ENCODE peak calls at places on chromosomes 4 and X, in nine cellular contexts. C, M, B, N, U, I, K, P and Y are unnamed samples.

GRCh38 chrX:53234484-53234883 is 9.5 kb upstream of the KDM5C start:
- DNase-seq in C (no peak), M (no peak), B (no peak), N (no peak), U (no peak), I (no peak), K (no peak), P (no peak), Y (no peak)

GRCh38 chrX:13824746-13825145 is 7.9 kb upstream of the GPM6B start:
- DNase-seq in C (no peak), M (no peak), B (no peak), N (no peak), U (no peak), I (no peak), K (no peak), P (no peak), Y (no peak)

GRCh38 chr4:89312066-89312465 is 4.5 kb upstream of the GPRIN3 start:
- DNase-seq in C (no peak), M (no peak), B (no peak), N (no peak), U (no peak), I (peak), K (no peak), P (no peak), Y (no peak)

GRCh38 chr4:72418458-72418857 is 150.6 kb downstream of the ADAMTS3 start:
- DNase-seq in C (peak), M (peak), B (no peak), N (peak), U (no peak), I (peak), K (peak), P (no peak), Y (no peak)

GRCh38 chr4:113499696-113500095 is 261.8 kb downstream of the CAMK2D start:
- DNase-seq in C (no peak), M (peak), B (no peak), N (peak), U (no peak), I (peak), K (no peak), P (no peak), Y (no peak)

GRCh38 chrX:153884136-153885076 is 1.6 kb downstream of the L1CAM start:
- DNase-seq in C (no peak), M (peak), B (no peak), N (no peak), U (peak), I (no peak), K (no peak), P (no peak), Y (no peak)

GRCh38 chr4:86893136-86893535 is 914 bp upstream of the C4orf36 start:
- DNase-seq in C (no peak), M (no peak), B (no peak), N (no peak), U (no peak), I (no peak), K (no peak), P (no peak), Y (peak)

GRCh38 chrX:38561126-38561868 is at the start of gene TSPAN7:
- DNase-seq in C (peak), M (peak), B (peak), N (peak), U (peak), I (peak), K (peak), P (peak), Y (peak)

GRCh38 chr4:71380721-71381120 is 41.9 kb downstream of the SLC4A4 start:
- DNase-seq in C (no peak), M (no peak), B (no peak), N (peak), U (no peak), I (peak), K (no peak), P (peak), Y (no peak)

GRCh38 chrX:154486396-154487207 is at the start of gene UBL4A:
- DNase-seq in C (peak), M (peak), B (peak), N (peak), U (peak), I (peak), K (peak), P (peak), Y (peak)

GRCh38 chrX:136168929-136169735 is 21.8 kb downstream of the FHL1 start:
- DNase-seq in C (peak), M (peak), B (peak), N (peak), U (no peak), I (peak), K (peak), P (peak), Y (peak)

GRCh38 chrX:10529344-10529743 is 91.0 kb downstream of the MID1 start:
- DNase-seq in C (no peak), M (peak), B (no peak), N (peak), U (no peak), I (peak), K (no peak), P (no peak), Y (no peak)

GRCh38 chrX:48939417-48940228 is 17.8 kb downstream of the OTUD5 start:
- DNase-seq in C (no peak), M (no peak), B (no peak), N (no peak), U (no peak), I (no peak), K (no peak), P (no peak), Y (no peak)

GRCh38 chr4:95572304-95572991 is 23.7 kb upstream of the UNC5C start:
- DNase-seq in C (no peak), M (peak), B (peak), N (no peak), U (peak), I (no peak), K (peak), P (peak), Y (peak)

GRCh38 chr4:17511041-17511949 is 595 bp downstream of the QDPR start:
- DNase-seq in C (peak), M (peak), B (peak), N (peak), U (peak), I (peak), K (peak), P (peak), Y (peak)

GRCh38 chr4:119314356-119314755 is 7.6 kb downstream of the FABP2 start:
- DNase-seq in C (no peak), M (peak), B (no peak), N (peak), U (no peak), I (peak), K (no peak), P (peak), Y (peak)

GRCh38 chr4:16031554-16032381 is 52.1 kb downstream of the PROM1 start:
- DNase-seq in C (no peak), M (no peak), B (no peak), N (no peak), U (no peak), I (no peak), K (no peak), P (peak), Y (no peak)
- H3K9ac ChIP-seq in C (no peak), M (no peak), B (no peak), N (no peak), U (no peak), I (no peak), K (no peak), P (no peak), Y (no peak)

GRCh38 chr4:1043658-1044468 is 32.4 kb downstream of the FGFRL1 start:
- DNase-seq in C (no peak), M (peak), B (peak), N (peak), U (peak), I (peak), K (peak), P (peak), Y (peak)

GRCh38 chr4:1043162-1043561 is 31.7 kb downstream of the FGFRL1 start:
- DNase-seq in C (no peak), M (no peak), B (no peak), N (no peak), U (no peak), I (no peak), K (no peak), P (no peak), Y (no peak)

GRCh38 chr4:1045595-1046201 is 34.3 kb downstream of the FGFRL1 start:
- DNase-seq in C (no peak), M (no peak), B (no peak), N (no peak), U (peak), I (no peak), K (no peak), P (no peak), Y (peak)

GRCh38 chr4:1044469-1045192 is 33.2 kb downstream of the FGFRL1 start:
- DNase-seq in C (no peak), M (no peak), B (no peak), N (no peak), U (peak), I (no peak), K (no peak), P (no peak), Y (peak)

GRCh38 chr4:1045193-1045594 is 33.8 kb downstream of the FGFRL1 start:
- DNase-seq in C (no peak), M (no peak), B (no peak), N (no peak), U (peak), I (no peak), K (no peak), P (no peak), Y (peak)
- H3K9ac ChIP-seq in C (no peak), M (no peak), B (no peak), N (no peak), U (no peak), I (no peak), K (no peak), P (no peak), Y (no peak)

GRCh38 chr4:153466637-153467153 is 535 bp downstream of the TMEM131L start:
- DNase-seq in C (peak), M (no peak), B (no peak), N (no peak), U (peak), I (peak), K (no peak), P (no peak), Y (peak)
- H3K9ac ChIP-seq in C (peak), M (peak), B (peak), N (peak), U (peak), I (peak), K (peak), P (peak), Y (peak)

GRCh38 chr4:7006411-7006810 is 36.8 kb upstream of the TADA2B start:
- DNase-seq in C (no peak), M (no peak), B (no peak), N (no peak), U (no peak), I (no peak), K (no peak), P (no peak), Y (no peak)
- H3K9ac ChIP-seq in C (no peak), M (no peak), B (no peak), N (no peak), U (no peak), I (no peak), K (no peak), P (no peak), Y (no peak)

GRCh38 chr4:40255722-40256281 is 59.0 kb downstream of the RHOH start:
- DNase-seq in C (no peak), M (peak), B (no peak), N (peak), U (no peak), I (peak), K (no peak), P (no peak), Y (no peak)
- H3K9ac ChIP-seq in C (peak), M (peak), B (no peak), N (no peak), U (no peak), I (peak), K (no peak), P (no peak), Y (no peak)

DNA sequence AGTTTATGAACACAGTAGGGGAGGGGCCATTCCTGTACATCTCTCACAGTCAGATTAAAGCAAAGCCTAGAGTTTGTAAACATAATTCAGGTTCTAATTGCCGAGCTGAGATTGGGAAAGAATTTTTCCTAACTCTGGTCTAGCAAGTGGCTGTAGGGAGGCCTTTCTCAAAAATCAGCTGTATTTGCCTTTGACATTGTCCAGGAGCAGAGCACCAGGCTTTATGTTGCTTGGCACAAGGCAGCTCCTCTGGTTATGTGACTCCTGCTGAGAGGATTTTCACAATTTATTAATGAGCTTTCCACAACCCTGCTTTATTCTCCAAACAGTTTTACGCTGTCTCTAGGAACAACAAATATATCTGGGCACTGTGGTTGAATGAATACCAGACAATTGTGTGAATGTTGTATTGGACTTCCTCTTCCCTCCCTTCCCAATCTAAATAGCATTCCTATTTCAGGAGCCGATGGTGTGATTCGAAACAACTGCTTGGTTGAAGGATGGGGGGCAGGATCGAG is 14.9 kb downstream of the LSM6 start:
- DNase-seq in C (no peak), M (no peak), B (no peak), N (no peak), U (no peak), I (no peak), K (no peak), P (no peak), Y (no peak)
- H3K9ac ChIP-seq in C (no peak), M (no peak), B (no peak), N (no peak), U (no peak), I (no peak), K (no peak), P (no peak), Y (no peak)

DNA sequence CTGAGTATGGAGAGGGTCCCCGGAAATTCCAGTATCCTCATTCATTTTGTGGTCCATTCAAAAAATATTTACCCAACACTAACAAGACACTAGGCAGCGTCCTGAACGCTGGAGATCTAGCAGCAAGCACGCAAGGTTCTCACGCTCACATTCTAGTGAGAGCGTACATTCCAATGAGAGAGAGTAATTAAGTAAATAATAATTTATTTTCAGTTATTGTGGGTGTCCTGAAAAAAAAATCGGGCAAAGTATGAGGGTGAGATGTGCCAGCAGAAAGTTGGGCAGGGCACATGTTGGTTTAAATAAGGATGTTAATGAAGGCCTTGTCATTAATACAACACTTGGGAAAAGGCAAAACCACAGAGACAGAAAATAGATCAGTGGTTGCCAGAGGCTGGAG is 4.0 kb upstream of the TMEM156 start:
- DNase-seq in C (no peak), M (peak), B (no peak), N (peak), U (no peak), I (no peak), K (no peak), P (no peak), Y (no peak)
- H3K9ac ChIP-seq in C (no peak), M (no peak), B (no peak), N (no peak), U (no peak), I (no peak), K (no peak), P (no peak), Y (no peak)

GRCh38 chr4:74536557-74536956 is 91.6 kb downstream of the AREG start:
- DNase-seq in C (no peak), M (no peak), B (no peak), N (no peak), U (no peak), I (peak), K (no peak), P (no peak), Y (no peak)
- H3K9ac ChIP-seq in C (no peak), M (no peak), B (no peak), N (no peak), U (no peak), I (no peak), K (no peak), P (no peak), Y (no peak)